ENCODE peak calls at places on chromosomes 3 and 15, in four cellular contexts. V, C, W and K are unnamed samples.

GRCh38 chr3:30988774-30989173 is 94.3 kb upstream of the GADL1 start:
- DNase-seq in V (no peak), C (no peak), W (no peak), K (no peak)

GRCh38 chr3:141240290-141241247 is 8.9 kb downstream of the PXYLP1 start:
- DNase-seq in V (no peak), C (peak), W (no peak), K (peak)

GRCh38 chr3:187533797-187534196 is 136.4 kb downstream of the SST start:
- DNase-seq in V (no peak), C (no peak), W (peak), K (no peak)

GRCh38 chr15:28902856-28903255 is 17.1 kb downstream of the APBA2 start:
- DNase-seq in V (no peak), C (no peak), W (no peak), K (no peak)

GRCh38 chr15:50218291-50218690 is 36.3 kb downstream of the SLC27A2 start:
- DNase-seq in V (no peak), C (no peak), W (no peak), K (no peak)

GRCh38 chr3:126100688-126101301 is 16.9 kb upstream of the SLC41A3 start:
- DNase-seq in V (no peak), C (peak), W (no peak), K (peak)

GRCh38 chr3:48402281-48402732 is 27.6 kb downstream of the PLXNB1 start:
- DNase-seq in V (no peak), C (peak), W (peak), K (peak)

GRCh38 chr15:86284630-86285029 is 205.0 kb downstream of the AGBL1 start:
- DNase-seq in V (no peak), C (no peak), W (no peak), K (no peak)

GRCh38 chr3:33681667-33682066 is 36.4 kb downstream of the CLASP2 start:
- DNase-seq in V (no peak), C (no peak), W (no peak), K (no peak)

GRCh38 chr15:99096173-99096893 is 8.5 kb upstream of the SYNM start:
- DNase-seq in V (no peak), C (no peak), W (peak), K (no peak)

GRCh38 chr15:82809308-82810060 is at the start of gene WHAMM:
- DNase-seq in V (peak), C (peak), W (peak), K (peak)

GRCh38 chr3:173892547-173892946 is 495.0 kb downstream of the NLGN1 start:
- DNase-seq in V (no peak), C (no peak), W (no peak), K (no peak)

GRCh38 chr3:197028711-197029510 is 706 bp downstream of the MELTF start:
- DNase-seq in V (no peak), C (no peak), W (peak), K (no peak)